ENCODE peak calls at places on chromosomes 1 and 21, in seven cellular contexts. W is germinal center; F is CD8-positive, alpha-beta T cell; H is GM12878; I is hippocampal formation; J is HEK293T; P is mucosa of descending colon. U is an unnamed sample.

GRCh38 chr1:48093696-48094518 is 96.7 kb upstream of the TRABD2B start:
- DNase-seq in W (peak), F (peak), H (no peak), I (no peak), J (peak), P (peak), U (peak)

GRCh38 chr1:211610779-211611556 is 32.0 kb upstream of the SLC30A1 start:
- DNase-seq in W (no peak), F (no peak), H (no peak), I (peak), J (no peak), P (no peak), U (no peak)

GRCh38 chr21:45962531-45963224 is 18.9 kb upstream of the COL6A1 start:
- DNase-seq in W (no peak), F (no peak), H (no peak), I (no peak), J (no peak), P (no peak), U (no peak)

GRCh38 chr1:221201773-221202172 is 322.5 kb downstream of the HLX start:
- DNase-seq in W (no peak), F (no peak), H (no peak), I (no peak), J (no peak), P (no peak), U (peak)

GRCh38 chr1:205435904-205436573 is 14.2 kb upstream of the LEMD1 start:
- DNase-seq in W (no peak), F (no peak), H (no peak), I (no peak), J (no peak), P (no peak), U (peak)

GRCh38 chr1:91891486-91891885 is 5.5 kb upstream of the TGFBR3 start:
- DNase-seq in W (no peak), F (no peak), H (no peak), I (no peak), J (no peak), P (no peak), U (no peak)

GRCh38 chr21:44414291-44415072 is 40.8 kb upstream of the LRRC3 start:
- DNase-seq in W (no peak), F (no peak), H (no peak), I (no peak), J (no peak), P (no peak), U (no peak)

GRCh38 chr1:25562101-25562927 is 18.9 kb downstream of the LDLRAP1 start:
- DNase-seq in W (peak), F (peak), H (peak), I (no peak), J (no peak), P (peak), U (no peak)

GRCh38 chr1:154198756-154199562 is 7.1 kb upstream of the TPM3 start:
- DNase-seq in W (peak), F (peak), H (no peak), I (no peak), J (peak), P (no peak), U (peak)

GRCh38 chr1:57067863-57068262 is 102.0 kb upstream of the C8B start:
- DNase-seq in W (no peak), F (no peak), H (no peak), I (no peak), J (no peak), P (no peak), U (no peak)

GRCh38 chr1:193581338-193581737 is 394.9 kb upstream of the B3GALT2 start:
- DNase-seq in W (no peak), F (no peak), H (no peak), I (no peak), J (no peak), P (no peak), U (peak)

GRCh38 chr1:52913014-52913413 is 8.5 kb downstream of the ECHDC2 start:
- DNase-seq in W (no peak), F (no peak), H (no peak), I (no peak), J (no peak), P (no peak), U (no peak)

GRCh38 chr1:203744008-203744972 is 20.7 kb upstream of the LAX1 start:
- DNase-seq in W (no peak), F (peak), H (no peak), I (peak), J (no peak), P (no peak), U (peak)

GRCh38 chr1:24206516-24207394 is 19.7 kb upstream of the IFNLR1 start:
- DNase-seq in W (no peak), F (no peak), H (no peak), I (no peak), J (no peak), P (no peak), U (no peak)

GRCh38 chr1:206963740-206964139 is 6.5 kb downstream of the FCAMR start:
- DNase-seq in W (no peak), F (no peak), H (no peak), I (no peak), J (no peak), P (no peak), U (no peak)

GRCh38 chr1:6967431-6968079 is 182.3 kb downstream of the CAMTA1 start:
- DNase-seq in W (no peak), F (no peak), H (no peak), I (no peak), J (no peak), P (no peak), U (no peak)

GRCh38 chr1:203937678-203938330 is 76.4 kb downstream of the SNRPE start:
- DNase-seq in W (no peak), F (no peak), H (no peak), I (no peak), J (no peak), P (no peak), U (peak)

GRCh38 chr1:167438171-167439138 is 79.9 kb downstream of the CD247 start:
- DNase-seq in W (peak), F (peak), H (no peak), I (no peak), J (no peak), P (no peak), U (no peak)

GRCh38 chr1:98920441-98921110 is 84.1 kb downstream of the PLPPR5 start:
- DNase-seq in W (no peak), F (no peak), H (no peak), I (no peak), J (no peak), P (no peak), U (peak)

GRCh38 chr1:209207701-209208286 is 375.7 kb upstream of the CAMK1G start:
- DNase-seq in W (peak), F (no peak), H (no peak), I (peak), J (peak), P (peak), U (peak)